ENCODE peak calls at places on chromosomes 7 and 10, in seven cellular contexts. P is cardiac fibroblast, V is A549, B is HCT116, H is PC-3, F is MM.1S, Z is dorsolateral prefrontal cortex. O is an unnamed sample.

GRCh38 chr10:31101123-31101522 is 69.5 kb upstream of the ZNF438 start:
- DNase-seq in P (peak), V (peak), B (peak), H (peak), F (no peak), Z (no peak), O (no peak)

GRCh38 chr7:31991846-31992245 is 78.4 kb downstream of the PDE1C start:
- DNase-seq in P (peak), V (no peak), B (no peak), H (peak), F (no peak), Z (no peak), O (no peak)

GRCh38 chr10:71767420-71768035 is 5.8 kb downstream of the VSIR start:
- DNase-seq in P (peak), V (peak), B (no peak), H (peak), F (no peak), Z (no peak), O (no peak)

GRCh38 chr7:84492128-84492527 is 297.5 kb upstream of the SEMA3A start:
- DNase-seq in P (no peak), V (no peak), B (no peak), H (no peak), F (no peak), Z (no peak), O (no peak)

GRCh38 chr10:124653811-124654651 is 90.1 kb downstream of the FAM53B start:
- DNase-seq in P (no peak), V (no peak), B (no peak), H (no peak), F (no peak), Z (no peak), O (no peak)

GRCh38 chr7:154685564-154685901 is 317.4 kb downstream of the PAXIP1 start:
- DNase-seq in P (no peak), V (no peak), B (no peak), H (no peak), F (no peak), Z (no peak), O (no peak)

GRCh38 chr7:134405299-134405698 is 53.6 kb downstream of the AKR1B1 start:
- DNase-seq in P (no peak), V (no peak), B (no peak), H (no peak), F (no peak), Z (no peak), O (no peak)

GRCh38 chr7:157347217-157347904 is 10.6 kb downstream of the DNAJB6 start:
- DNase-seq in P (peak), V (no peak), B (peak), H (peak), F (no peak), Z (peak), O (no peak)

GRCh38 chr10:83248232-83248631 is 891.1 kb upstream of the GHITM start:
- DNase-seq in P (no peak), V (no peak), B (no peak), H (no peak), F (no peak), Z (no peak), O (no peak)

GRCh38 chr7:150755473-150756099 is 18.4 kb downstream of the GIMAP5 start:
- DNase-seq in P (peak), V (no peak), B (no peak), H (no peak), F (no peak), Z (no peak), O (peak)

GRCh38 chr7:7742223-7742622 is 23.8 kb upstream of the RPA3 start:
- DNase-seq in P (no peak), V (no peak), B (no peak), H (no peak), F (no peak), Z (no peak), O (no peak)

GRCh38 chr7:71637578-71637977 is 505.6 kb downstream of the GALNT17 start:
- DNase-seq in P (peak), V (no peak), B (no peak), H (no peak), F (no peak), Z (peak), O (no peak)

GRCh38 chr10:33749042-33749441 is 414.6 kb upstream of the NRP1 start:
- DNase-seq in P (peak), V (no peak), B (no peak), H (peak), F (no peak), Z (no peak), O (no peak)

DNA sequence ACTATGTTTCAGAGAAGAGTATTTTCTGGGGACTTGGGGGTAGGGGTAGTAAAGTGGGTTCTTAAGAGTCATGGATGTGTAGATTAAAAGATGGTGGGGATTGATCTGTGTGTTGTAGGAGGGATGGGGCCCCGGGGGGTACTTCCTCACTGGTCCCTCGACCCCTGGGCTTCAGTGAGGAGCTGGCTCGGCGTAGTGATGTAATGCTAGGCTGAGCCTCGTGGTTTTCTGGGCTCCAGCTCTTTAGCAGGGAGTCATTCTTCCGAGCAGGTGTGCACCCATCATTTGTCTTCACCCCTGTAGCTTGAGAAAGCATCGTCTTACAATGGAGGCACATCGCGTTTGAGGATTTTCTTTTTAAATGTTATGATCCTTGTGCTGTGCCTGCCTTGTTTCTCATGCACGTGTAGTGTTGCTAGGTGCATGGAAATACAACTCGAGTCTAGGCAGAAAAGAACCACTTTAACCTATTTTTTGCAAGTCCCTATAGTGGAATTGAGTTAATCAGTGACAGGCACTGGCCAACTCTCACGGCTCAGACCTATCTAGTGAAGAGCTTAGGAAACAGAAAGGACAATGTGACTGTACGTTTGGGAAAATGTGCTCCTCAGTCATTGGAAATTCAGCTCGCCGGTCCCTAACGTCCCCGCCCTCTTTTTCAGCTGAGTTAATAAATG is 106.1 kb upstream of the BTBD16 start:
- DNase-seq in P (no peak), V (no peak), B (no peak), H (no peak), F (no peak), Z (no peak), O (no peak)
- H3K4me3 ChIP-seq in P (no peak), V (no peak), B (no peak), H (no peak), F (no peak), Z (peak), O (no peak)

DNA sequence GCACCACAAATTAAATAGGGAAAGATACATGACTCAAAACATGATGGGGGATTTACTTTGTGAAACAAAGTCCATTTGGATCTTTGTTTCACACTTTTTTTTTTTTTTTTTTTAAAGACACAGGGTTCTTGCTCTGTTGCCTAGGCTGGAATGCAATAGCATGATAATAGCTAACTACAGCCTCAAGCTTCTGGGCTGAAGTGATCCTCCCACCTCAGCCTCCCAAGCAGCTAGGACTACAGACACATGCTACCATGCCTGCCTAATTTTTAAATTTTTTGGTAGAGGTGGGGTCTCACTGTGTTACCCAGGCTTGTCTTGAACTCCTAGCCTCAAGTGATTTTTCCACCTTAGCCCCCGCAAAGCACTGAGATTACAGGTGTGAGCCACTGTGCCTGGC is 172.6 kb upstream of the KLF14 start:
- DNase-seq in P (no peak), V (no peak), B (no peak), H (peak), F (no peak), Z (no peak), O (no peak)
- H3K4me3 ChIP-seq in P (no peak), V (peak), B (no peak), H (peak), F (no peak), Z (no peak), O (no peak)

GRCh38 chr10:131802991-131803390 is 97.8 kb upstream of the PPP2R2D start:
- DNase-seq in P (no peak), V (no peak), B (no peak), H (no peak), F (no peak), Z (no peak), O (no peak)
- H3K4me3 ChIP-seq in P (no peak), V (no peak), B (no peak), H (no peak), F (no peak), Z (no peak), O (no peak)

DNA sequence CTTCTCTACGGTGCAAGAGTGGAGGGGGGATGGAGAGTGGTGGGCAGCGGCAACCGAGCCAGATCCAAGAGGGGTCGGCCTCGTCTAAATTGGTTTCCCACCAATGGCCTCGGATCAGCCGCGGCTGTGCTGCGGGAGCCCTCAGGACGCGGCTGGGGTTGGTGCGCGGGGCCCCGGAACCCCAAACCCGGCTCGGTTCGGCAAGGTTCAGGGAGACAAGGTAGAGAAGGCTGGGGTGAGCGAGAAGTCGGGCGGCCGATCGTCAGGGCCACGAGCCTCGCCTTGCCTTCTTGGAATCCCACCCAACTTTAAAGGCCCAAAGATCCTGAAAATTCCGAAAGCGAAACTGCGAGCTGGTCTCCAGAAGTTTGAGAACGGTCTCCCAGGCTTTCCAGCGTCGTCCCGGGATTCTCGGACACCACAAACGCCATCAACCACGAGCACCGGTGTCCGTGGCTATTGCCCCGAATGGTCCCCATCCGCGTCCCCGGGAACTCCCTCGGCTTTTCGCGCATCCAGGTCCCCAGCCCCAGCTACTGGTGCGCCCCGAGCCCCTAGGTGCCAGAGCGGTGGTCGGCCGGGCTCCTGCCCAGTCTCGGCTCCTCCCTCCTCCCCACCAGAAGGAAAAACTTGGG is 3.3 kb downstream of the SFMBT2 start:
- DNase-seq in P (no peak), V (no peak), B (no peak), H (no peak), F (no peak), Z (no peak), O (no peak)
- H3K4me3 ChIP-seq in P (peak), V (peak), B (no peak), H (no peak), F (peak), Z (peak), O (no peak)

GRCh38 chr10:20004087-20004523 is 187.9 kb downstream of the PLXDC2 start:
- DNase-seq in P (peak), V (no peak), B (no peak), H (no peak), F (peak), Z (no peak), O (no peak)

GRCh38 chr10:19993714-19994343 is 177.6 kb downstream of the PLXDC2 start:
- DNase-seq in P (peak), V (no peak), B (no peak), H (no peak), F (no peak), Z (no peak), O (no peak)

GRCh38 chr10:20002657-20003056 is 186.4 kb downstream of the PLXDC2 start:
- DNase-seq in P (no peak), V (no peak), B (no peak), H (no peak), F (no peak), Z (no peak), O (no peak)

GRCh38 chr10:19999440-19999839 is 183.2 kb downstream of the PLXDC2 start:
- DNase-seq in P (no peak), V (no peak), B (no peak), H (no peak), F (no peak), Z (no peak), O (no peak)

GRCh38 chr10:19998482-19998881 is 182.2 kb downstream of the PLXDC2 start:
- DNase-seq in P (no peak), V (no peak), B (no peak), H (no peak), F (no peak), Z (no peak), O (no peak)
- H3K4me3 ChIP-seq in P (no peak), V (no peak), B (no peak), H (no peak), F (no peak), Z (no peak), O (no peak)

DNA sequence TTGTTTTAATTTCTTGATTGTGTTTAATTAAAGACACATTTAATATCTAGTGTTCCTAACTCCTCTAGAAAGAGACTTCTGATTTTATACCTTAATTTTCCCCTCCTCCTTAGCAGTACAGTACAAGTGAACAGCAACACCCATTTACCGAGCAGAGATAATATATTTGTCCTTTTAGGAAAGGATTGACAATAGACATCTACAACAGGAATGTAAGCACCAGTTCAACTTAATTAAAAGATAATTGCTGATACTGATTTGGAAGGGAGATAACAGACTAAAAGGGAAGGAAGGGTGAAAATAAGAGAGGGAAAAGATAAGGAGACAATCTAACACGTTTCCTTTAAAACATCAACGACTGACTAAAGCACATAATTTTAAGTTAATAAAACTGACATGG is 119.3 kb downstream of the SRPK2 start:
- DNase-seq in P (no peak), V (no peak), B (no peak), H (no peak), F (no peak), Z (no peak), O (no peak)
- H3K4me3 ChIP-seq in P (peak), V (peak), B (no peak), H (peak), F (peak), Z (peak), O (peak)

DNA sequence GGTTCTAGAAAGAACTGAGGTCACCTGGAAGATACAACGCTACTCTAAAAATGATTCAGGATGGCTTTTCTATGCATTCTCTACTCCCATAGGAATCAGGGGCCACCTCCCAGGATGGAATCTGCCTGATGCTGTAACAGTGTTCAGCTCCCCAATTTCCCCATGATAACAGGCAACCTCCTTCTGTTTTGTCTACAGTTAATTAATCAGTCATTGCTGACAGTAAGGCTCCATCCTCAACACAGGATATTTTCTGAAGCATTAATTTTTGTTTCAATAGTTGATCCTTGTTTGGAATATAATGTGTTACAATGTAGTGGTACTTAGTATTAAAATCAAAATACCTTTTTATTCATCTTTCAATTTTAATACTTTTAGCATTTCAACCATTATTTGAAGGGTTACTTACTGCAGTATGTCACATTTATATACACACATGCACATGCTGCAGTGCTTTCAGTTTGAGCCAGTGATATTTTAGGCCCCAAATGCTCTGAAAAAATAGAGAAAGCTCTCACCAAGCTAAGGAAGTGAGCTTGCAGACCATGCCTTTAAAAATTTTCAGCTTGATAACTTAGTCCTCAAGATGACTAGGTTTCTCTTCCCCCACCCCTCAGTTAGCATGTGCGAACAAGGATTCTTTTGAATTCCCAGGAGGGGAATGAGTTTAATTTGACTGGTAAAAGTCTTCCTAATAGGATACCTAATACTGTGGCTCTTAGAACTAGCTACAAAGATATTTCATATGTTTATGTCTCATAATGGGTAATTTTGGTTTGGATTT is 592 bp upstream of the PIK3CG start:
- DNase-seq in P (no peak), V (no peak), B (no peak), H (no peak), F (peak), Z (no peak), O (peak)
- H3K4me3 ChIP-seq in P (no peak), V (no peak), B (no peak), H (no peak), F (peak), Z (no peak), O (peak)

DNA sequence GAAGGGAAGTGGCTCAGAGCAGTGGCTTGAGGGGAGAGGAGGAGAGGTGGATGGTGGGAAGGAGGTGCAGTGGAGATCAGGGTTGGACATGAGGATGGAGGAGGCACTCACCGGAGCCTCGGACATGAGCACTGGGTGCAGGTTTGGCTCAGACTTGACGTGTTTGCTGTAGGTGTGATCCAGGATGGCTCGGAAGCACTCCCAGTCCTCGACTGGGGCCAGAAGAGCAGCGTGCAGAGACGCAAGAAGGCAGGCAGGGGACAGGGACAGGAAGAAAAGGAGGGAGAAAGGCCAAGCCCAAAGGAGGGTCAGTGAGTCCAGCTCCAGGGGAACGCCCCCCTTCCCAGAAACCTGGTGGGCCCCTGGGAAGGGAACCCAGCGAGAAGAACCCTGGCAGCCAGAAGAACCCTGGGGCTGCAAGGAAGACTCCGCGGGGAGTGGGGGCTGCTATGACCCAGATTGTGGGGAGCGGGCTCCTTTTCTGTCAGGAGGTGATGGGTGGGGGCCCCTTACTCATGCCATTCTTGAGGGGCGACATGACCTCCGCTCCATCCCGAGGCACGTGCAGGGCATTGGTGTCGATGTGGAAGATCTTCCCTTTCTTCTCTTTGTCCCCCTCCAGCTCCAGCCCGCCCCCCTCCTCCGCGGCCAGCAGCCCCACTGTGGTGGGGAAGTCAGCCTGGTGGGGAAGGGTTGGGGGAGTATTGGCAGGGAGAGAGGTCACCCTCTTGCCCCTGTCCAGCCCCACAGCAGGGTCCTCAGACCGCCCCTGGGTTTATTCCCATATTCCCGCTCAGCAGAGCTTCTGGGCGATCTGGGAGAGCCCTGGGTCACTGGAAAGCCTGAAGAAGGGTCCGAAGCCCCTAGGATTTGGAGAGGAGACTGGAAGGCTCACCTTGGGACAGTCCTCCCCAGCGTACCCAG is 1.1 kb downstream of the ACTL6B start:
- DNase-seq in P (no peak), V (no peak), B (no peak), H (no peak), F (no peak), Z (no peak), O (no peak)
- H3K4me3 ChIP-seq in P (no peak), V (no peak), B (no peak), H (no peak), F (no peak), Z (peak), O (no peak)

DNA sequence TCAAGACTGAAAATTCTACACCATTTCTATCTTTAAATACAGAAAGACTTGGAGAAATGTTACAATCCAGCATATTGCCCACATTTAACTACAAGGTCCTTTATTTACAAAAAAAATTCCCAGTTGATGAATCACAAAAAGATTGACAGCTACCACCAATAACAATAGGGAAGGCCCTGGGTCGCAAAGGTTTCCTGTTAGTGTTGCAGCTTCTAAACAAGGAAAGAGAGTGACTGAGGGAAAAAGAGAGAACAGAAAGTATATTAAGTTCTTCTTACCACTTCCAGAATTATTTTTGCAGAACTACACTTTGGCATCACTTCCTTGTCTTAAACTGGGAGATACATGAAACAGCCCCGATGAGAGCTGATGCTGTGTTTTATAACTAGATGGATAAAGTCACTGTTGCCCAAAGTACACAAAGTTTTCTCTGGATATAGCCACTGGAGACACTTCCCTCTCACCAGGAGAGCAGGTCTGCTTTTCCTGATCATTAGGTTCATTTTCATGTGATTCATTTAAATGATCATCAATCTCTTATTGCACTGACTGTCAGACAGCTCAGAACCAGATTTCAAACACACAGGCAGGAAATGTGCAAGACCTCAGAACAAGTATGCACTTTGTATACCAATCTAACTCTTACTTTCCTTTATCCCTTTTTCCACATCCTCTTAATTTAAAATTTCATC is 57.0 kb downstream of the SHTN1 start:
- DNase-seq in P (peak), V (peak), B (peak), H (peak), F (no peak), Z (no peak), O (no peak)
- H3K4me3 ChIP-seq in P (no peak), V (peak), B (peak), H (peak), F (no peak), Z (no peak), O (no peak)

O was measured in Jurkat, Clone E6-1.